ENCODE peak calls at places on chromosomes 5 and 9, in seven cellular contexts. One of them, this sample, is unnamed.

GRCh38 chr9:137311171-137311970 is 9.3 kb upstream of the NRARP start:
- DNase-seq in T-cell: no peak
- DNase-seq in GM23248: peak; percentile 53
- DNase-seq in OCI-M1: no peak
- DNase-seq in T-helper 1 cell: no peak
- DNase-seq in RWPE2: peak; percentile 92
- DNase-seq in astrocyte of the spinal cord: no peak
- DNase-seq in this sample: peak; percentile 17

GRCh38 chr5:148910686-148911361 is 84.4 kb downstream of the ADRB2 start:
- DNase-seq in T-cell: no peak
- DNase-seq in GM23248: peak; percentile 54
- DNase-seq in OCI-M1: peak; percentile 0
- DNase-seq in T-helper 1 cell: no peak
- DNase-seq in RWPE2: peak; percentile 98
- DNase-seq in astrocyte of the spinal cord: peak; percentile 54
- DNase-seq in this sample: no peak

GRCh38 chr5:89313044-89313443 is 430.1 kb upstream of the MEF2C start:
- DNase-seq in T-cell: no peak
- DNase-seq in GM23248: peak; percentile 88
- DNase-seq in OCI-M1: no peak
- DNase-seq in T-helper 1 cell: no peak
- DNase-seq in RWPE2: peak; percentile 60
- DNase-seq in astrocyte of the spinal cord: peak; percentile 84
- DNase-seq in this sample: no peak

GRCh38 chr9:16414451-16414850 is 456.0 kb downstream of the BNC2 start:
- DNase-seq in T-cell: no peak
- DNase-seq in GM23248: no peak
- DNase-seq in OCI-M1: no peak
- DNase-seq in T-helper 1 cell: no peak
- DNase-seq in RWPE2: no peak
- DNase-seq in astrocyte of the spinal cord: no peak
- DNase-seq in this sample: no peak

GRCh38 chr5:67051164-67051563 is 145.4 kb downstream of the CD180 start:
- DNase-seq in T-cell: no peak
- DNase-seq in GM23248: no peak
- DNase-seq in OCI-M1: no peak
- DNase-seq in T-helper 1 cell: no peak
- DNase-seq in RWPE2: no peak
- DNase-seq in astrocyte of the spinal cord: no peak
- DNase-seq in this sample: no peak

GRCh38 chr9:108953983-108954574 is 19.9 kb downstream of the ABITRAM start:
- DNase-seq in T-cell: no peak
- DNase-seq in GM23248: peak; percentile 68
- DNase-seq in OCI-M1: peak; percentile 71
- DNase-seq in T-helper 1 cell: no peak
- DNase-seq in RWPE2: no peak
- DNase-seq in astrocyte of the spinal cord: peak; percentile 70
- DNase-seq in this sample: no peak

GRCh38 chr9:134776080-134776796 is 104.4 kb upstream of the FCN2 start:
- DNase-seq in T-cell: no peak
- DNase-seq in GM23248: no peak
- DNase-seq in OCI-M1: no peak
- DNase-seq in T-helper 1 cell: no peak
- DNase-seq in RWPE2: no peak
- DNase-seq in astrocyte of the spinal cord: no peak
- DNase-seq in this sample: no peak

GRCh38 chr9:116632990-116633441 is 54.1 kb upstream of the TRIM32 start:
- DNase-seq in T-cell: no peak
- DNase-seq in GM23248: peak; percentile 76
- DNase-seq in OCI-M1: no peak
- DNase-seq in T-helper 1 cell: no peak
- DNase-seq in RWPE2: no peak
- DNase-seq in astrocyte of the spinal cord: no peak
- DNase-seq in this sample: no peak

GRCh38 chr9:124477211-124478013 is 27.2 kb downstream of the ADGRD2 start:
- DNase-seq in T-cell: no peak
- DNase-seq in GM23248: peak; percentile 34
- DNase-seq in OCI-M1: peak; percentile 10
- DNase-seq in T-helper 1 cell: no peak
- DNase-seq in RWPE2: no peak
- DNase-seq in astrocyte of the spinal cord: no peak
- DNase-seq in this sample: no peak

GRCh38 chr9:114387678-114388431 is at the start of gene AKNA:
- DNase-seq in T-cell: peak; percentile 82
- DNase-seq in GM23248: peak; percentile 89
- DNase-seq in OCI-M1: no peak
- DNase-seq in T-helper 1 cell: peak; percentile 73
- DNase-seq in RWPE2: no peak
- DNase-seq in astrocyte of the spinal cord: peak; percentile 82
- DNase-seq in this sample: peak; percentile 82

GRCh38 chr9:88658311-88658822 is 123.4 kb downstream of the NXNL2 start:
- DNase-seq in T-cell: no peak
- DNase-seq in GM23248: peak; percentile 45
- DNase-seq in OCI-M1: no peak
- DNase-seq in T-helper 1 cell: no peak
- DNase-seq in RWPE2: no peak
- DNase-seq in astrocyte of the spinal cord: peak; percentile 33
- DNase-seq in this sample: no peak

GRCh38 chr5:71882826-71883744 is 164.0 kb downstream of the CARTPT start:
- DNase-seq in T-cell: no peak
- DNase-seq in GM23248: peak; percentile 78
- DNase-seq in OCI-M1: no peak
- DNase-seq in T-helper 1 cell: no peak
- DNase-seq in RWPE2: no peak
- DNase-seq in astrocyte of the spinal cord: peak; percentile 55
- DNase-seq in this sample: no peak

GRCh38 chr5:1447772-1448361 is 2.6 kb upstream of the SLC6A3 start:
- DNase-seq in T-cell: no peak
- DNase-seq in GM23248: no peak
- DNase-seq in OCI-M1: no peak
- DNase-seq in T-helper 1 cell: no peak
- DNase-seq in RWPE2: peak; percentile 64
- DNase-seq in astrocyte of the spinal cord: no peak
- DNase-seq in this sample: peak; percentile 36

GRCh38 chr9:21728781-21729180 is 73.7 kb upstream of the MTAP start:
- DNase-seq in T-cell: no peak
- DNase-seq in GM23248: peak; percentile 94
- DNase-seq in OCI-M1: no peak
- DNase-seq in T-helper 1 cell: no peak
- DNase-seq in RWPE2: no peak
- DNase-seq in astrocyte of the spinal cord: peak; percentile 92
- DNase-seq in this sample: no peak

GRCh38 chr9:125896964-125897363 is 149.8 kb downstream of the PBX3 start:
- DNase-seq in T-cell: no peak
- DNase-seq in GM23248: no peak
- DNase-seq in OCI-M1: no peak
- DNase-seq in T-helper 1 cell: no peak
- DNase-seq in RWPE2: no peak
- DNase-seq in astrocyte of the spinal cord: no peak
- DNase-seq in this sample: no peak

GRCh38 chr9:122095010-122095767 is 2.1 kb upstream of the TTLL11 start:
- DNase-seq in T-cell: peak; percentile 48
- DNase-seq in GM23248: peak; percentile 79
- DNase-seq in OCI-M1: peak; percentile 83
- DNase-seq in T-helper 1 cell: peak; percentile 8
- DNase-seq in RWPE2: no peak
- DNase-seq in astrocyte of the spinal cord: peak; percentile 79
- DNase-seq in this sample: peak; percentile 72

GRCh38 chr5:38716516-38716915 is 129.3 kb upstream of the OSMR start:
- DNase-seq in T-cell: no peak
- DNase-seq in GM23248: no peak
- DNase-seq in OCI-M1: no peak
- DNase-seq in T-helper 1 cell: no peak
- DNase-seq in RWPE2: no peak
- DNase-seq in astrocyte of the spinal cord: no peak
- DNase-seq in this sample: no peak

GRCh38 chr5:87403409-87403808 is 9.3 kb downstream of the CCNH start:
- DNase-seq in T-cell: no peak
- DNase-seq in GM23248: no peak
- DNase-seq in OCI-M1: no peak
- DNase-seq in T-helper 1 cell: no peak
- DNase-seq in RWPE2: no peak
- DNase-seq in astrocyte of the spinal cord: no peak
- DNase-seq in this sample: no peak

GRCh38 chr5:34534237-34535108 is 121.7 kb upstream of the RAI14 start:
- DNase-seq in T-cell: no peak
- DNase-seq in GM23248: peak; percentile 92
- DNase-seq in OCI-M1: no peak
- DNase-seq in T-helper 1 cell: no peak
- DNase-seq in RWPE2: no peak
- DNase-seq in astrocyte of the spinal cord: peak; percentile 92
- DNase-seq in this sample: no peak

GRCh38 chr5:107470007-107470582 is 200.6 kb downstream of the EFNA5 start:
- DNase-seq in T-cell: no peak
- DNase-seq in GM23248: no peak
- DNase-seq in OCI-M1: peak; percentile 43
- DNase-seq in T-helper 1 cell: no peak
- DNase-seq in RWPE2: no peak
- DNase-seq in astrocyte of the spinal cord: peak; percentile 41
- DNase-seq in this sample: no peak

GRCh38 chr9:73155968-73156592 is 4.4 kb downstream of the ANXA1 start:
- DNase-seq in T-cell: no peak
- DNase-seq in GM23248: no peak
- DNase-seq in OCI-M1: no peak
- DNase-seq in T-helper 1 cell: no peak
- DNase-seq in RWPE2: no peak
- DNase-seq in astrocyte of the spinal cord: no peak
- DNase-seq in this sample: no peak

GRCh38 chr9:126915281-126915816 is 767 bp downstream of the RALGPS1 start:
- DNase-seq in T-cell: peak; percentile 16
- DNase-seq in GM23248: peak; percentile 19
- DNase-seq in OCI-M1: no peak
- DNase-seq in T-helper 1 cell: peak; percentile 65
- DNase-seq in RWPE2: peak; percentile 73
- DNase-seq in astrocyte of the spinal cord: no peak
- DNase-seq in this sample: peak; percentile 60

GRCh38 chr5:135883441-135883840 is 12.2 kb downstream of the IL9 start:
- DNase-seq in T-cell: no peak
- DNase-seq in GM23248: no peak
- DNase-seq in OCI-M1: peak; percentile 2
- DNase-seq in T-helper 1 cell: no peak
- DNase-seq in RWPE2: no peak
- DNase-seq in astrocyte of the spinal cord: no peak
- DNase-seq in this sample: no peak

GRCh38 chr9:76415731-76416130 is 21.5 kb upstream of the RFK start:
- DNase-seq in T-cell: no peak
- DNase-seq in GM23248: no peak
- DNase-seq in OCI-M1: no peak
- DNase-seq in T-helper 1 cell: no peak
- DNase-seq in RWPE2: no peak
- DNase-seq in astrocyte of the spinal cord: peak; percentile 63
- DNase-seq in this sample: no peak